ENCODE peak calls at places on chromosomes 12 and 14, in five cellular contexts. V is H9, D is stomach, M is A549, Z is fibroblast of lung. E is an unnamed sample.
A peak's percentile ranks its signal among the peaks of the same experiment; 100 is the strongest.

GRCh38 chr14:23364164-23364571 is 804 bp downstream of the EFS start:
- DNase-seq in V (peak; percentile 70), D (no peak), M (no peak), Z (peak; percentile 9), E (no peak)

GRCh38 chr12:13234045-13234641 is 37.6 kb downstream of the EMP1 start:
- DNase-seq in Z (peak; percentile 76), D (peak; percentile 37), V (peak; percentile 62), M (peak; percentile 72), E (peak; percentile 70)

GRCh38 chr12:98803468-98804209 is 158.5 kb downstream of the APAF1 start:
- DNase-seq in M (peak; percentile 12), Z (peak; percentile 8), V (no peak), D (no peak), E (no peak)

GRCh38 chr12:2641209-2641608 is 153.6 kb upstream of the FKBP4 start:
- DNase-seq in D (no peak), M (peak; percentile 45), Z (peak; percentile 19), V (peak; percentile 82), E (no peak)

GRCh38 chr12:101806280-101806679 is 24.5 kb downstream of the GNPTAB start:
- DNase-seq in Z (no peak), M (no peak), V (no peak), D (no peak), E (no peak)

GRCh38 chr12:91804533-91804932 is 341.1 kb downstream of the BTG1 start:
- DNase-seq in M (no peak), V (peak; percentile 27), D (no peak), Z (no peak), E (no peak)

GRCh38 chr12:117330441-117331113 is 30.8 kb downstream of the NOS1 start:
- DNase-seq in D (no peak), M (no peak), V (peak; percentile 51), Z (no peak), E (no peak)

GRCh38 chr12:59823535-59823934 is 227.7 kb downstream of the SLC16A7 start:
- DNase-seq in Z (no peak), V (no peak), D (no peak), M (no peak), E (no peak)

GRCh38 chr12:46560874-46561273 is 188.3 kb upstream of the SLC38A2 start:
- DNase-seq in D (no peak), M (no peak), V (no peak), Z (no peak), E (no peak)

GRCh38 chr14:23025181-23025788 is 9.4 kb downstream of the PSMB5 start:
- DNase-seq in V (no peak), M (no peak), D (no peak), Z (peak; percentile 14), E (no peak)

GRCh38 chr14:104326848-104327247 is 188.5 kb downstream of the KIF26A start:
- DNase-seq in Z (no peak), M (no peak), V (peak; percentile 10), D (peak; percentile 19), E (no peak)

GRCh38 chr12:124914392-124915248 is at the start of gene UBC:
- DNase-seq in V (peak; percentile 89), Z (peak; percentile 97), D (peak; percentile 93), M (peak; percentile 97), E (peak; percentile 94)

GRCh38 chr14:99244960-99245340 is 27.0 kb downstream of the BCL11B start:
- DNase-seq in Z (no peak), D (no peak), V (no peak), M (no peak), E (no peak)
- H3K27ac ChIP-seq in Z (no peak overlapping the region), D (peak overlapping the region; percentile 40), V (peak overlapping the region; percentile 85), M (no peak overlapping the region), E (no peak overlapping the region)

GRCh38 chr12:67748761-67749075 is 100.2 kb downstream of the DYRK2 start:
- DNase-seq in V (no peak), Z (no peak), D (no peak), M (peak; percentile 33), E (peak; percentile 51)
- H3K27ac ChIP-seq in V (no peak overlapping the region), Z (no peak overlapping the region), D (peak overlapping the region; percentile 79), M (peak overlapping the region; percentile 77), E (peak overlapping the region; percentile 79)

DNA sequence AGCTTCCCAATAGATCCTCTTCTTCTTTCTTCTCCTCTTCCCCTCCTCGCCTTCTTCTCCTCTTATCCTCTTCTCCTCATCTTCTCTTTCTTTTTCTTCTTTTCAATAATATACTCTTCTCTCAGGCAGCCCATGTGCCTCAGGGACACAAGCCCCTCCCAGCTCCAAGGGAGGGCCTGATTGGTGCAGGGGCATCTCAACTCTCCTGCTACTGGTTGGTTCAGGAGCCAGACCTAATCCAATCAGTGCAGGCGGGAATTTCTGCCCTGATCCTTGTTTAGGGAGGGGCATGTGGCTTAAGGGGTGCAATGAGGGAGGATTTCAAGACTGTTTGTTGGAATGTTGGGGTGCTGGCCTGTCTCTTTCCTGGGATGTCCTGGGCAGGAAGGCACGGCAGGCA is 9.0 kb downstream of the SERPINA12 start:
- DNase-seq in M (no peak), D (no peak), V (no peak), Z (no peak), E (no peak)
- H3K27ac ChIP-seq in M (no peak overlapping the region), D (no peak overlapping the region), V (no peak overlapping the region), Z (no peak overlapping the region), E (no peak overlapping the region)

GRCh38 chr12:119683816-119684215 is 15.9 kb downstream of the PRKAB1 start:
- DNase-seq in D (no peak), V (no peak), Z (no peak), M (no peak), E (peak; percentile 27)
- H3K27ac ChIP-seq in D (peak overlapping the region; percentile 73), V (no peak overlapping the region), Z (no peak overlapping the region), M (no peak overlapping the region), E (peak overlapping the region; percentile 85)

DNA sequence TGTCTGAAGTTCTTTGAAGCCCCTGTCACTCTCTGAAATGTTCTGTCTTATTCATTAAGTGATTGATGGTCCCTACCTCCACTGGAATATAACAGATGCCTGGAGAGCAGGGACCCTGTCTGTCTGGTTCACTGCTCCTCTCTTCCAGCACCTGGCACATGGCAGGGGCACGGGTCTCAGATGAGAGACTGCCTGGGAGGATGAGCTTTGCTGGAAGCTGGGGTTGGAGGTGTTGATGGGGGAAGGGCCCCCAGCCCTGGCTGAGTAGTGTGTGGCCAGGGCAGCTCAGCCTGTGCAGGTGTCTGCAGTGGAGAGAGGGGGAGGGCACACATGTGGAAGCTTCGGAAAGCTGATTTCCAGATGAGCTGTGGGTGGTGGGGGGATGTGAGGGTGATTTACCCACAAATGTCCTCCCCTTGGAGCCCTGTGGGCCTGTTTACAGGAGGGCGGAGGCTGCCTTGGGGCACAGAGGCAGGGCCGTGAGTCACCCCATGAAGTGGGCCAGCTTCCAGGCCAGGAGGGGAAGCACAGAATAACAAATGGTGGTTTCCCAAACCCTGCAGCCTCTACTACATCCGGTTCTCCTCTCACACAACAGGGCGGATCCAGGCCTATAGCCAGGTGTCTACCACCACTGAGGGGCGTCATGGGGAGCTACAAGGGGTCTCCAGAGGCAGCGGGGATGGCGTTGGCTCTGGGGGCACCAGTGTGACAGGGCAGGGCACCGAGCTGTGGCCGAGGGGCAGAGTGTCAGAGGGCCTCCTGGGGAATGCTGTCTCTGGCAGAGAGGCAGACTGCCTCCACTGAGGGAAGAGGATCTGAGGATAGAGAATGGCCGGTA is 11.0 kb downstream of the KRT7 start:
- DNase-seq in V (no peak), D (peak; percentile 85), Z (peak; percentile 90), M (peak; percentile 92), E (peak; percentile 70)
- H3K27ac ChIP-seq in V (no peak overlapping the region), D (peak overlapping the region; percentile 86), Z (peak overlapping the region; percentile 81), M (peak overlapping the region; percentile 97), E (peak overlapping the region; percentile 47)

GRCh38 chr14:64646103-64646502 is 58.1 kb upstream of the PLEKHG3 start:
- DNase-seq in M (peak; percentile 64), V (no peak), D (no peak), Z (peak; percentile 86), E (no peak)
- H3K27ac ChIP-seq in M (peak overlapping the region; percentile 93), V (peak overlapping the region; percentile 99), D (peak overlapping the region; percentile 59), Z (peak overlapping the region; percentile 80), E (no peak overlapping the region)

GRCh38 chr12:121214171-121214777 is 4.3 kb downstream of the P2RX4 start:
- DNase-seq in M (no peak), V (no peak), Z (peak; percentile 41), D (no peak), E (no peak)
- H3K27ac ChIP-seq in M (peak overlapping the region; percentile 64), V (no peak overlapping the region), Z (peak overlapping the region; percentile 62), D (peak overlapping the region; percentile 83), E (peak overlapping the region; percentile 94)

GRCh38 chr12:82855872-82856271 is 169.2 kb downstream of the TMTC2 start:
- DNase-seq in V (no peak), M (no peak), Z (no peak), D (no peak), E (no peak)
- H3K27ac ChIP-seq in V (no peak overlapping the region), M (no peak overlapping the region), Z (no peak overlapping the region), D (no peak overlapping the region), E (no peak overlapping the region)

GRCh38 chr14:80867091-80867490 is 74.4 kb downstream of the CEP128 start:
- DNase-seq in M (no peak), D (no peak), V (no peak), Z (no peak), E (no peak)

GRCh38 chr14:80867798-80868197 is 73.7 kb downstream of the CEP128 start:
- DNase-seq in Z (no peak), V (no peak), D (no peak), M (no peak), E (no peak)

DNA sequence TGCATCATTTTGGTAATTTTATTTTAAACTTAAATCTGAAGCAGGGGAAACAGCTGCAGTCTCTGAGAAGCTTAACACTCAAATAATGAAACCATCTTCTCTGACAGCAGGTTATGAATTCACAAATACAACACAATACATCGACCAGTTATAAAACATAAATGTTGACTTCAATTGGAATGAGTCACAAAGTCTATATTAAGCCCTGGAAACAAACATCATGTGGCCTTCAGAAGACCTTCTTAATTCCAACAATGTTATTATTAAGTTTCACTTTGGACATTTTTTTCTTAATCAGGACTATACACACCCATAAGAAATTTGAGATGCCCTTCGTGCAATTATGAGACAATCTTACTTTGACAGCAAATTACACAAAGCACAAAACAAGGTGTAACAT is 68.9 kb downstream of the CEP128 start:
- DNase-seq in M (no peak), Z (peak; percentile 33), V (no peak), D (no peak), E (no peak)
- H3K27ac ChIP-seq in M (no peak overlapping the region), Z (no peak overlapping the region), V (no peak overlapping the region), D (no peak overlapping the region), E (no peak overlapping the region)

E was measured in colonic mucosa.